ENCODE peak calls at places on chromosomes 3 and 15, in nine cellular contexts. G is sigmoid colon, N is adrenal gland, B is tibial nerve, S is upper lobe of left lung, P is IMR-90, R is A549, V is lower leg skin, A is spleen. H is an unnamed sample.

GRCh38 chr3:72438072-72438471 is 410.2 kb downstream of the SHQ1 start:
- DNase-seq in G (no peak), N (no peak), B (no peak), S (no peak), P (no peak), R (no peak), V (no peak), A (no peak), H (no peak)

GRCh38 chr15:42159381-42160015 is 3.1 kb upstream of the PLA2G4F start:
- DNase-seq in G (no peak), N (peak; percentile 46), B (no peak), S (peak; percentile 81), P (no peak), R (no peak), V (peak; percentile 89), A (no peak), H (no peak)

GRCh38 chr3:113747719-113748046 is 848 bp downstream of the ATP6V1A start:
- DNase-seq in G (no peak), N (no peak), B (no peak), S (no peak), P (no peak), R (no peak), V (no peak), A (no peak), H (no peak)

GRCh38 chr3:67946446-67946845 is 292.0 kb upstream of the SUCLG2 start:
- DNase-seq in G (no peak), N (no peak), B (no peak), S (no peak), P (peak; percentile 1), R (no peak), V (no peak), A (no peak), H (no peak)

GRCh38 chr3:146390967-146391366 is 78.4 kb downstream of the PLSCR2 start:
- DNase-seq in G (no peak), N (no peak), B (no peak), S (no peak), P (peak; percentile 91), R (no peak), V (no peak), A (no peak), H (no peak)

GRCh38 chr3:141105828-141106628 is 54.9 kb downstream of the SPSB4 start:
- DNase-seq in G (peak; percentile 88), N (peak; percentile 76), B (peak; percentile 66), S (peak; percentile 75), P (peak; percentile 86), R (peak; percentile 41), V (peak; percentile 85), A (no peak), H (no peak)

GRCh38 chr3:180296971-180297370 is 260.2 kb upstream of the PEX5L start:
- DNase-seq in G (no peak), N (no peak), B (no peak), S (no peak), P (no peak), R (no peak), V (no peak), A (no peak), H (no peak)

GRCh38 chr3:183239046-183239445 is 14.0 kb upstream of the B3GNT5 start:
- DNase-seq in G (no peak), N (no peak), B (no peak), S (no peak), P (no peak), R (no peak), V (no peak), A (no peak), H (no peak)

GRCh38 chr3:51355891-51356578 is 29.1 kb upstream of the MANF start:
- DNase-seq in G (no peak), N (no peak), B (no peak), S (no peak), P (no peak), R (no peak), V (peak; percentile 58), A (no peak), H (no peak)

GRCh38 chr3:170724599-170724998 is 138.7 kb upstream of the SLC7A14 start:
- DNase-seq in G (peak; percentile 70), N (no peak), B (peak; percentile 16), S (no peak), P (peak; percentile 82), R (no peak), V (no peak), A (no peak), H (no peak)

GRCh38 chr3:76961284-76961683 is 78.6 kb upstream of the ROBO2 start:
- DNase-seq in G (no peak), N (no peak), B (no peak), S (no peak), P (no peak), R (no peak), V (no peak), A (no peak), H (no peak)

GRCh38 chr3:22485943-22486342 is 717.2 kb upstream of the UBE2E2 start:
- DNase-seq in G (no peak), N (no peak), B (no peak), S (no peak), P (no peak), R (no peak), V (no peak), A (no peak), H (no peak)

GRCh38 chr15:52728899-52729298 is 49.7 kb upstream of the ATOSA start:
- DNase-seq in G (no peak), N (no peak), B (no peak), S (no peak), P (peak; percentile 42), R (no peak), V (no peak), A (no peak), H (no peak)

GRCh38 chr3:129592362-129593150 is 13.9 kb downstream of the PLXND1 start:
- DNase-seq in G (peak; percentile 85), N (peak; percentile 68), B (peak; percentile 59), S (peak; percentile 81), P (no peak), R (no peak), V (peak; percentile 96), A (peak; percentile 91), H (peak; percentile 58)

GRCh38 chr15:40498891-40499290 is 28.1 kb downstream of the CHST14 start:
- DNase-seq in G (no peak), N (no peak), B (no peak), S (no peak), P (no peak), R (no peak), V (no peak), A (no peak), H (no peak)
- TF ChIP-seq POLR2A in G (no peak), N (no peak), B (no peak), S (no peak), P (peak; percentile 57), R (no peak), V (no peak), A (no peak), H (no peak)

GRCh38 chr3:150094150-150094932 is 123.6 kb upstream of the PFN2 start:
- DNase-seq in G (no peak), N (no peak), B (no peak), S (no peak), P (peak; percentile 71), R (no peak), V (no peak), A (no peak), H (no peak)
- TF ChIP-seq POLR2A in G (no peak), N (no peak), B (no peak), S (no peak), P (no peak), R (no peak), V (no peak), A (no peak), H (no peak)

GRCh38 chr15:48978638-48979037 is 14.9 kb upstream of the SHC4 start:
- DNase-seq in G (no peak), N (no peak), B (no peak), S (no peak), P (no peak), R (no peak), V (no peak), A (no peak), H (no peak)

GRCh38 chr15:48974865-48975264 is 11.1 kb upstream of the SHC4 start:
- DNase-seq in G (no peak), N (no peak), B (no peak), S (no peak), P (no peak), R (peak; percentile 4), V (no peak), A (no peak), H (no peak)

GRCh38 chr15:48972750-48973503 is 9.2 kb upstream of the SHC4 start:
- DNase-seq in G (no peak), N (no peak), B (no peak), S (no peak), P (no peak), R (no peak), V (no peak), A (no peak), H (no peak)

GRCh38 chr15:48976444-48977088 is 12.8 kb upstream of the SHC4 start:
- DNase-seq in G (no peak), N (no peak), B (no peak), S (no peak), P (no peak), R (no peak), V (no peak), A (no peak), H (no peak)

DNA sequence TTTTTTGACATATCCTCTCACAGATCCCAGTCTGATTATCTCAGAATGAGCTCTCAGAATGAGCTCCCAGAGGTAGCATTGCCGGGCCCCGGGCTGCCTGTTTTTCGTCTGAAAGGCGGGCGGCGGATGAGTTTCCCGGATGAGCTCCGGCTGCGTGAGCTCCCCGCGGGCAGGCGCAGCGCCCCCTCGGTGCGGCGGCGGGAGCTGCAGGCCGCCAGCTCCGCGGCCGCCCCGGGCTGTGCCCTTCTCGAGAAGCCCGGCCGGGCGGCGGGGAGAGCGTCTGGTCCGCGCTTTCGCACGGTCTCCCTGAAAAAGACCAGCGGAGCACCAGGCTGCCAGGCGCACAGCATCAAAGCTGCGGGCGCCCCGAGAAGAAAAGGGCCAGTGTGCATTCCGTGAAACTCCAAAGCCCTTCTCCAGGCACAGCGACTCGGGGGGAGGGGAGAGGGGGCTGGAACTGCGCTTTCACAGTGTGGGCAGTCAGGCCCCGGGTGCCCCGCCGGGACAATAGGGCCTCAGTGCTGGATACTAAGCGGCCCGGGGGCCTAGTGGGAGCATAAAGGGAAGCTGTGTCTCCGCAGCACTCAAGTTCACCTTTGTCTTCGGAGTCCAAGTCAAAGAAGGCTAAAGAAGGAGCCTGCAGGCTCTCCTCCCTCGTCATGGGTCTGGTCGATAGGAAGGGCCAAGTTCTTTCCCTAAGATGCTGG is 12.1 kb upstream of the SHC4 start:
- DNase-seq in G (peak; percentile 88), N (peak; percentile 79), B (peak; percentile 65), S (peak; percentile 76), P (peak; percentile 69), R (peak; percentile 46), V (peak; percentile 94), A (peak; percentile 93), H (peak; percentile 48)
- TF ChIP-seq POLR2A in G (no peak), N (no peak), B (peak; percentile 32), S (no peak), P (no peak), R (peak; percentile 27), V (no peak), A (no peak), H (no peak)

DNA sequence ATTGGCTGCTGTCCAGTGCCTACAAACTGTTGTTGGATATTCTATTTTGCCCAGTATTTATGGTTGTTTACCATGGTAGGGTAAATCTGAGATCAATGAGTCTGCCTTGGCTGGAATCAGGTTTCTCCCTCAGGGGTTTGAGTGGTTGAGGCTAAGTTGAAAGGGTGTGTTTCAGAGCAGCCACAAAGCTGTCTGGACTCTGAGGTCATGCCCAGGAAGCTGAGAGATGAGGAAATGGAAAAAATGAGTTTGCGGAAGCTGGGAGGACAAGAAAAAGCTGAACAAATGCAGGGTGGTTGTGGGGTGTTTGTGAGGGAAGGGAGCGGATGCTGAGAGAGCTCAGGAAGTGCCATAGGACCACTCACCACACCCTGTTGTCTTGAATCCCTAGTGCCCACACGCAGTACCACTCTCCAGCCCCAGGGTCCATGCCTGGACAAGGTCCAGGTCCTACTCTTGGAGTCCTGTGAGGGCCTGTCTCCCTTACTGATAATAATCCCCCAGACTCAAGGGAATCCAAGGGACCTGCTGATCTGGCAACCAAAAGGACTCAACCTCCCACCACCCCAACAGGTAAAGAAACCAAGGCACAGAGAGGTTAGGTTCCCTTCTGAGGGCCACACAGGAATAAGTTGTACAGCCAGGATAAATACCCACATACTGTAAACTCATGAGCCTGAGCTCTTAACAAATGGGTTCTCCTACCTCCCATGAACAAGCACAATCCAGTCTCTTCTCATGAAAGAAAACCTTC is 81.6 kb downstream of the PPCDC start:
- DNase-seq in G (no peak), N (no peak), B (no peak), S (peak; percentile 62), P (peak; percentile 83), R (peak; percentile 62), V (no peak), A (no peak), H (no peak)
- TF ChIP-seq POLR2A in G (no peak), N (no peak), B (no peak), S (no peak), P (no peak), R (no peak), V (no peak), A (no peak), H (no peak)